ENCODE peak calls at places on chromosome 18, in ten cellular contexts. One of them, this sample, is unnamed.

GRCh38 chr18:1999387-1999786 is 571.9 kb downstream of the METTL4 start:
- DNase-seq in fibroblast of mammary gland: no peak
- DNase-seq in epithelial cell of esophagus: no peak
- DNase-seq in spleen: no peak
- DNase-seq in astrocyte of the spinal cord: no peak
- DNase-seq in hepatocyte: no peak
- DNase-seq in A549: no peak
- DNase-seq in transverse colon: no peak
- DNase-seq in brain microvascular endothelial cell: no peak
- DNase-seq in kidney: no peak
- DNase-seq in this sample: no peak

GRCh38 chr18:62857278-62857976 is 142.1 kb downstream of the PHLPP1 start:
- DNase-seq in kidney: no peak
- DNase-seq in A549: no peak
- DNase-seq in epithelial cell of esophagus: no peak
- DNase-seq in astrocyte of the spinal cord: no peak
- DNase-seq in brain microvascular endothelial cell: no peak
- DNase-seq in transverse colon: no peak
- DNase-seq in fibroblast of mammary gland: no peak
- DNase-seq in hepatocyte: no peak
- DNase-seq in spleen: no peak
- DNase-seq in this sample: no peak

GRCh38 chr18:80246656-80247402 is 485 bp downstream of the PARD6G start:
- DNase-seq in brain microvascular endothelial cell: no peak
- DNase-seq in transverse colon: no peak
- DNase-seq in astrocyte of the spinal cord: no peak
- DNase-seq in epithelial cell of esophagus: peak; percentile 81
- DNase-seq in fibroblast of mammary gland: no peak
- DNase-seq in kidney: peak; percentile 85
- DNase-seq in hepatocyte: peak; percentile 46
- DNase-seq in spleen: no peak
- DNase-seq in A549: peak; percentile 10
- DNase-seq in this sample: no peak

GRCh38 chr18:79797518-79798345 is at the start of gene KCNG2:
- DNase-seq in transverse colon: no peak
- DNase-seq in astrocyte of the spinal cord: no peak
- DNase-seq in kidney: peak; percentile 68
- DNase-seq in brain microvascular endothelial cell: no peak
- DNase-seq in epithelial cell of esophagus: peak; percentile 9
- DNase-seq in A549: no peak
- DNase-seq in hepatocyte: peak; percentile 58
- DNase-seq in spleen: peak; percentile 87
- DNase-seq in fibroblast of mammary gland: peak; percentile 16
- DNase-seq in this sample: no peak

GRCh38 chr18:35030234-35030989 is 10.8 kb upstream of the MAPRE2 start:
- DNase-seq in hepatocyte: peak; percentile 28
- DNase-seq in epithelial cell of esophagus: no peak
- DNase-seq in A549: no peak
- DNase-seq in fibroblast of mammary gland: no peak
- DNase-seq in astrocyte of the spinal cord: no peak
- DNase-seq in kidney: no peak
- DNase-seq in spleen: no peak
- DNase-seq in brain microvascular endothelial cell: no peak
- DNase-seq in transverse colon: peak; percentile 22
- DNase-seq in this sample: no peak

GRCh38 chr18:8052237-8052701 is 485.2 kb downstream of the PTPRM start:
- DNase-seq in epithelial cell of esophagus: peak; percentile 37
- DNase-seq in astrocyte of the spinal cord: peak; percentile 27
- DNase-seq in fibroblast of mammary gland: peak; percentile 44
- DNase-seq in spleen: no peak
- DNase-seq in hepatocyte: no peak
- DNase-seq in A549: no peak
- DNase-seq in brain microvascular endothelial cell: peak; percentile 42
- DNase-seq in transverse colon: no peak
- DNase-seq in kidney: no peak
- DNase-seq in this sample: no peak

GRCh38 chr18:23580677-23581367 is 5.5 kb downstream of the NPC1 start:
- DNase-seq in kidney: no peak
- DNase-seq in transverse colon: peak; percentile 51
- DNase-seq in fibroblast of mammary gland: peak; percentile 84
- DNase-seq in spleen: no peak
- DNase-seq in hepatocyte: no peak
- DNase-seq in brain microvascular endothelial cell: peak; percentile 69
- DNase-seq in astrocyte of the spinal cord: peak; percentile 67
- DNase-seq in A549: no peak
- DNase-seq in epithelial cell of esophagus: peak; percentile 16
- DNase-seq in this sample: peak; percentile 51

GRCh38 chr18:78664048-78664447 is 315.6 kb upstream of the SALL3 start:
- DNase-seq in A549: no peak
- DNase-seq in astrocyte of the spinal cord: no peak
- DNase-seq in hepatocyte: no peak
- DNase-seq in fibroblast of mammary gland: no peak
- DNase-seq in transverse colon: no peak
- DNase-seq in brain microvascular endothelial cell: no peak
- DNase-seq in kidney: no peak
- DNase-seq in epithelial cell of esophagus: no peak
- DNase-seq in spleen: peak; percentile 65
- DNase-seq in this sample: no peak

GRCh38 chr18:49725809-49726514 is 87.4 kb downstream of the ACAA2 start:
- DNase-seq in hepatocyte: peak; percentile 89
- DNase-seq in brain microvascular endothelial cell: peak; percentile 99
- DNase-seq in astrocyte of the spinal cord: peak; percentile 99
- DNase-seq in A549: peak; percentile 18
- DNase-seq in transverse colon: peak; percentile 30
- DNase-seq in spleen: no peak
- DNase-seq in kidney: no peak
- DNase-seq in epithelial cell of esophagus: peak; percentile 64
- DNase-seq in fibroblast of mammary gland: peak; percentile 100
- DNase-seq in this sample: peak; percentile 89

GRCh38 chr18:69495841-69496533 is 95.3 kb downstream of the DOK6 start:
- DNase-seq in transverse colon: no peak
- DNase-seq in kidney: peak; percentile 46
- DNase-seq in epithelial cell of esophagus: no peak
- DNase-seq in A549: no peak
- DNase-seq in brain microvascular endothelial cell: no peak
- DNase-seq in astrocyte of the spinal cord: no peak
- DNase-seq in spleen: peak; percentile 70
- DNase-seq in fibroblast of mammary gland: no peak
- DNase-seq in hepatocyte: no peak
- DNase-seq in this sample: no peak

GRCh38 chr18:48059363-48060109 is 129.1 kb upstream of the SMAD2 start:
- DNase-seq in kidney: no peak
- DNase-seq in spleen: peak; percentile 56
- DNase-seq in transverse colon: no peak
- DNase-seq in brain microvascular endothelial cell: no peak
- DNase-seq in A549: no peak
- DNase-seq in epithelial cell of esophagus: no peak
- DNase-seq in astrocyte of the spinal cord: no peak
- DNase-seq in fibroblast of mammary gland: no peak
- DNase-seq in hepatocyte: peak; percentile 53
- DNase-seq in this sample: no peak

GRCh38 chr18:55699233-55699765 is 111.3 kb upstream of the TCF4 start:
- DNase-seq in astrocyte of the spinal cord: no peak
- DNase-seq in epithelial cell of esophagus: no peak
- DNase-seq in hepatocyte: no peak
- DNase-seq in A549: no peak
- DNase-seq in fibroblast of mammary gland: peak; percentile 10
- DNase-seq in kidney: no peak
- DNase-seq in brain microvascular endothelial cell: no peak
- DNase-seq in transverse colon: no peak
- DNase-seq in spleen: no peak
- DNase-seq in this sample: no peak

GRCh38 chr18:67463829-67464228 is 52.7 kb downstream of the DSEL start:
- DNase-seq in A549: no peak
- DNase-seq in fibroblast of mammary gland: peak; percentile 30
- DNase-seq in astrocyte of the spinal cord: no peak
- DNase-seq in transverse colon: no peak
- DNase-seq in hepatocyte: peak; percentile 11
- DNase-seq in brain microvascular endothelial cell: no peak
- DNase-seq in spleen: no peak
- DNase-seq in kidney: no peak
- DNase-seq in epithelial cell of esophagus: peak; percentile 31
- DNase-seq in this sample: no peak

GRCh38 chr18:3665187-3665586 is 215.2 kb downstream of the TGIF1 start:
- DNase-seq in astrocyte of the spinal cord: no peak
- DNase-seq in brain microvascular endothelial cell: no peak
- DNase-seq in spleen: no peak
- DNase-seq in transverse colon: no peak
- DNase-seq in A549: no peak
- DNase-seq in epithelial cell of esophagus: no peak
- DNase-seq in hepatocyte: no peak
- DNase-seq in fibroblast of mammary gland: no peak
- DNase-seq in kidney: no peak
- DNase-seq in this sample: no peak

GRCh38 chr18:3667255-3668137 is 217.5 kb downstream of the TGIF1 start:
- DNase-seq in transverse colon: no peak
- DNase-seq in spleen: no peak
- DNase-seq in fibroblast of mammary gland: no peak
- DNase-seq in A549: no peak
- DNase-seq in kidney: no peak
- DNase-seq in hepatocyte: no peak
- DNase-seq in astrocyte of the spinal cord: no peak
- DNase-seq in brain microvascular endothelial cell: no peak
- DNase-seq in epithelial cell of esophagus: no peak
- DNase-seq in this sample: no peak

GRCh38 chr18:3664563-3665178 is 214.7 kb downstream of the TGIF1 start:
- DNase-seq in A549: no peak
- DNase-seq in hepatocyte: peak; percentile 45
- DNase-seq in spleen: no peak
- DNase-seq in astrocyte of the spinal cord: peak; percentile 20
- DNase-seq in kidney: no peak
- DNase-seq in fibroblast of mammary gland: no peak
- DNase-seq in brain microvascular endothelial cell: no peak
- DNase-seq in transverse colon: no peak
- DNase-seq in epithelial cell of esophagus: peak; percentile 41
- DNase-seq in this sample: no peak

GRCh38 chr18:3666526-3667254 is 216.7 kb downstream of the TGIF1 start:
- DNase-seq in spleen: no peak
- DNase-seq in brain microvascular endothelial cell: no peak
- DNase-seq in epithelial cell of esophagus: no peak
- DNase-seq in hepatocyte: no peak
- DNase-seq in astrocyte of the spinal cord: no peak
- DNase-seq in transverse colon: no peak
- DNase-seq in fibroblast of mammary gland: no peak
- DNase-seq in A549: no peak
- DNase-seq in kidney: no peak
- DNase-seq in this sample: no peak

GRCh38 chr18:3665780-3666525 is 216.0 kb downstream of the TGIF1 start:
- DNase-seq in brain microvascular endothelial cell: peak; percentile 85
- DNase-seq in fibroblast of mammary gland: peak; percentile 92
- DNase-seq in transverse colon: peak; percentile 88
- DNase-seq in hepatocyte: peak; percentile 94
- DNase-seq in A549: peak; percentile 65
- DNase-seq in epithelial cell of esophagus: peak; percentile 88
- DNase-seq in kidney: peak; percentile 86
- DNase-seq in astrocyte of the spinal cord: peak; percentile 92
- DNase-seq in spleen: peak; percentile 88
- DNase-seq in this sample: peak; percentile 33
- H3K4me3 ChIP-seq in brain microvascular endothelial cell: peak overlapping the region; percentile 13
- H3K4me3 ChIP-seq in fibroblast of mammary gland: no peak overlapping the region
- H3K4me3 ChIP-seq in transverse colon: peak overlapping the region; percentile 11
- H3K4me3 ChIP-seq in hepatocyte: no peak overlapping the region
- H3K4me3 ChIP-seq in A549: peak overlapping the region; percentile 14
- H3K4me3 ChIP-seq in epithelial cell of esophagus: no peak overlapping the region
- H3K4me3 ChIP-seq in kidney: peak overlapping the region; percentile 41
- H3K4me3 ChIP-seq in astrocyte of the spinal cord: no peak overlapping the region
- H3K4me3 ChIP-seq in spleen: no peak overlapping the region
- H3K4me3 ChIP-seq in this sample: no peak overlapping the region

GRCh38 chr18:9707381-9708056 is 582 bp upstream of the RAB31 start:
- DNase-seq in spleen: no peak
- DNase-seq in fibroblast of mammary gland: no peak
- DNase-seq in astrocyte of the spinal cord: peak; percentile 55
- DNase-seq in transverse colon: no peak
- DNase-seq in A549: no peak
- DNase-seq in hepatocyte: no peak
- DNase-seq in brain microvascular endothelial cell: no peak
- DNase-seq in epithelial cell of esophagus: no peak
- DNase-seq in kidney: no peak
- DNase-seq in this sample: no peak
- H3K4me3 ChIP-seq in spleen: peak overlapping the region; percentile 58
- H3K4me3 ChIP-seq in fibroblast of mammary gland: peak overlapping the region; percentile 54
- H3K4me3 ChIP-seq in astrocyte of the spinal cord: peak overlapping the region; percentile 45
- H3K4me3 ChIP-seq in transverse colon: peak overlapping the region; percentile 61
- H3K4me3 ChIP-seq in A549: peak overlapping the region; percentile 97
- H3K4me3 ChIP-seq in hepatocyte: peak overlapping the region; percentile 20
- H3K4me3 ChIP-seq in brain microvascular endothelial cell: peak overlapping the region; percentile 86
- H3K4me3 ChIP-seq in epithelial cell of esophagus: peak overlapping the region; percentile 35
- H3K4me3 ChIP-seq in kidney: peak overlapping the region; percentile 64
- H3K4me3 ChIP-seq in this sample: peak overlapping the region; percentile 69

GRCh38 chr18:46338213-46338612 is 234.0 kb downstream of the HAUS1 start:
- DNase-seq in spleen: peak; percentile 35
- DNase-seq in brain microvascular endothelial cell: no peak
- DNase-seq in A549: no peak
- DNase-seq in hepatocyte: no peak
- DNase-seq in astrocyte of the spinal cord: no peak
- DNase-seq in kidney: no peak
- DNase-seq in fibroblast of mammary gland: no peak
- DNase-seq in epithelial cell of esophagus: no peak
- DNase-seq in transverse colon: no peak
- DNase-seq in this sample: no peak
- H3K4me3 ChIP-seq in spleen: no peak overlapping the region
- H3K4me3 ChIP-seq in brain microvascular endothelial cell: no peak overlapping the region
- H3K4me3 ChIP-seq in A549: no peak overlapping the region
- H3K4me3 ChIP-seq in hepatocyte: no peak overlapping the region
- H3K4me3 ChIP-seq in astrocyte of the spinal cord: no peak overlapping the region
- H3K4me3 ChIP-seq in kidney: no peak overlapping the region
- H3K4me3 ChIP-seq in fibroblast of mammary gland: no peak overlapping the region
- H3K4me3 ChIP-seq in epithelial cell of esophagus: no peak overlapping the region
- H3K4me3 ChIP-seq in transverse colon: no peak overlapping the region
- H3K4me3 ChIP-seq in this sample: no peak overlapping the region

DNA sequence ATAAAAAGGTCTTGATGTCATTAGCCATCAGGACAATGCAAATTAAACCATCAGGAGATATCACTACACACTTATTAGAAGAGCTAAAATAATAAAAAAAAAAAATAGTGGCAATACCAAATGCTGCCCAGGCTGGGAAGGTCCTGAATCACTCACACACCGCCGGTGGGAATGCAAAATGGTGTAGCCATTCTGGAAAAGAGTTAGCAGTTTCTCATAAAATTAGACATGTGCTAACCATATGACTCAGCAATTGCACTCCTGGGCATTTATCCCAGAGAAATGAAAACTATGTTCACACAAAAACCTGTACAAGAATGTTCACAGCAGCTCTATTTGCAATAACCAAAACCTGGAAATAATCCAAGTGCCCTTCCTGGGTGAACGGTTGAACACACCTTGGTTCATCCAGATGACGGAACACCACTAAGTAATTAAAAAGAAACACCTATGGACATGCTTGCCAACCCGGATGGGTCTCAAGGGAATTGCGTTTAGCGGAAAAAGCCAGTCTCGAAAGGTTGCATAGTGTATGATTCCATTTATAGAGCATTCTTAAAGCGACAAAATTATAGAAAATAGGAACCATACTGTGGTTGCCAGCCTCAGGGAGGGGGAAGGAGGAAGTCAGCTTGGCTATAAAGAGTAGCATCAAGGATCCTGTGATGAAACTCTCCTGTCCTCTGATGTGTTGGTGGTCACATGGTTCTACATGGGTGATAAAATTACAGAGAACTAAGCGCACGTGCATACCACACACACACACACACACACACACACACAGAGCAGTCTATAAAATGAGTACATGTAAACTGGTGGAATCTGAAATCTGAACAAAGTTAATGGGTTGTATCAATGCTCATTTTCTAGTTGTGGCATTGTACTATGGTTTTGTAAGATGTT is 4.6 kb downstream of the MBP start:
- DNase-seq in hepatocyte: peak; percentile 59
- DNase-seq in epithelial cell of esophagus: peak; percentile 99
- DNase-seq in transverse colon: peak; percentile 59
- DNase-seq in kidney: no peak
- DNase-seq in spleen: no peak
- DNase-seq in A549: no peak
- DNase-seq in brain microvascular endothelial cell: peak; percentile 86
- DNase-seq in astrocyte of the spinal cord: peak; percentile 94
- DNase-seq in fibroblast of mammary gland: peak; percentile 95
- DNase-seq in this sample: peak; percentile 80
- H3K4me3 ChIP-seq in hepatocyte: no peak overlapping the region
- H3K4me3 ChIP-seq in epithelial cell of esophagus: no peak overlapping the region
- H3K4me3 ChIP-seq in transverse colon: no peak overlapping the region
- H3K4me3 ChIP-seq in kidney: no peak overlapping the region
- H3K4me3 ChIP-seq in spleen: no peak overlapping the region
- H3K4me3 ChIP-seq in A549: peak overlapping the region; percentile 3
- H3K4me3 ChIP-seq in brain microvascular endothelial cell: no peak overlapping the region
- H3K4me3 ChIP-seq in astrocyte of the spinal cord: no peak overlapping the region
- H3K4me3 ChIP-seq in fibroblast of mammary gland: no peak overlapping the region
- H3K4me3 ChIP-seq in this sample: no peak overlapping the region

This sample was measured in BJ.